ENCODE peak calls at places on chromosomes 13 and 19, in nine cellular contexts. One of them, this sample, is unnamed.
A peak's percentile ranks its signal among the peaks of the same experiment; 100 is the strongest.

GRCh38 chr19:41377977-41378707 is 1.8 kb downstream of the TMEM91 start:
- DNase-seq in caudate nucleus: no peak
- DNase-seq in stimulated activated CD4-positive, alpha-beta T cell treated with anti-CD3 and anti-CD28 coated beads, Interleukin-2, amount 100 ng/mL, for 48 hours: no peak
- DNase-seq in activated CD4-positive, alpha-beta memory T cell treated with anti-CD3 and anti-CD28 coated beads, Interleukin-2, amount 10 ng/mL, durations not matched to agents 7 days and 5 days: no peak
- DNase-seq in EH: no peak
- DNase-seq in amygdala: no peak
- DNase-seq in upper lobe of right lung: no peak
- DNase-seq in hippocampal formation: no peak
- DNase-seq in activated CD4-positive, alpha-beta T cell treated with anti-CD3 and anti-CD28 coated beads, Interleukin-2, amount 50 U/mL, for 48 hours: no peak
- DNase-seq in this sample: no peak

GRCh38 chr13:80361298-80361697 is 20.4 kb upstream of the SPRY2 start:
- DNase-seq in caudate nucleus: no peak
- DNase-seq in stimulated activated CD4-positive, alpha-beta T cell treated with anti-CD3 and anti-CD28 coated beads, Interleukin-2, amount 100 ng/mL, for 48 hours: no peak
- DNase-seq in activated CD4-positive, alpha-beta memory T cell treated with anti-CD3 and anti-CD28 coated beads, Interleukin-2, amount 10 ng/mL, durations not matched to agents 7 days and 5 days: no peak
- DNase-seq in EH: no peak
- DNase-seq in amygdala: no peak
- DNase-seq in upper lobe of right lung: no peak
- DNase-seq in hippocampal formation: no peak
- DNase-seq in activated CD4-positive, alpha-beta T cell treated with anti-CD3 and anti-CD28 coated beads, Interleukin-2, amount 50 U/mL, for 48 hours: no peak
- DNase-seq in this sample: no peak

GRCh38 chr13:38024431-38024830 is 154.9 kb upstream of the TRPC4 start:
- DNase-seq in caudate nucleus: no peak
- DNase-seq in stimulated activated CD4-positive, alpha-beta T cell treated with anti-CD3 and anti-CD28 coated beads, Interleukin-2, amount 100 ng/mL, for 48 hours: no peak
- DNase-seq in activated CD4-positive, alpha-beta memory T cell treated with anti-CD3 and anti-CD28 coated beads, Interleukin-2, amount 10 ng/mL, durations not matched to agents 7 days and 5 days: no peak
- DNase-seq in EH: peak; percentile 62
- DNase-seq in amygdala: no peak
- DNase-seq in upper lobe of right lung: no peak
- DNase-seq in hippocampal formation: no peak
- DNase-seq in activated CD4-positive, alpha-beta T cell treated with anti-CD3 and anti-CD28 coated beads, Interleukin-2, amount 50 U/mL, for 48 hours: no peak
- DNase-seq in this sample: no peak

GRCh38 chr19:3129112-3129511 is 6.7 kb upstream of the GNA15 start:
- DNase-seq in caudate nucleus: no peak
- DNase-seq in stimulated activated CD4-positive, alpha-beta T cell treated with anti-CD3 and anti-CD28 coated beads, Interleukin-2, amount 100 ng/mL, for 48 hours: no peak
- DNase-seq in activated CD4-positive, alpha-beta memory T cell treated with anti-CD3 and anti-CD28 coated beads, Interleukin-2, amount 10 ng/mL, durations not matched to agents 7 days and 5 days: no peak
- DNase-seq in EH: peak; percentile 69
- DNase-seq in amygdala: no peak
- DNase-seq in upper lobe of right lung: no peak
- DNase-seq in hippocampal formation: no peak
- DNase-seq in activated CD4-positive, alpha-beta T cell treated with anti-CD3 and anti-CD28 coated beads, Interleukin-2, amount 50 U/mL, for 48 hours: no peak
- DNase-seq in this sample: no peak

GRCh38 chr13:53783466-53783865 is 754.9 kb downstream of the OLFM4 start:
- DNase-seq in caudate nucleus: no peak
- DNase-seq in stimulated activated CD4-positive, alpha-beta T cell treated with anti-CD3 and anti-CD28 coated beads, Interleukin-2, amount 100 ng/mL, for 48 hours: no peak
- DNase-seq in activated CD4-positive, alpha-beta memory T cell treated with anti-CD3 and anti-CD28 coated beads, Interleukin-2, amount 10 ng/mL, durations not matched to agents 7 days and 5 days: no peak
- DNase-seq in EH: no peak
- DNase-seq in amygdala: no peak
- DNase-seq in upper lobe of right lung: no peak
- DNase-seq in hippocampal formation: no peak
- DNase-seq in activated CD4-positive, alpha-beta T cell treated with anti-CD3 and anti-CD28 coated beads, Interleukin-2, amount 50 U/mL, for 48 hours: no peak
- DNase-seq in this sample: peak; percentile 71

GRCh38 chr19:38917516-38917915 is 5.5 kb upstream of the CCER2 start:
- DNase-seq in caudate nucleus: no peak
- DNase-seq in stimulated activated CD4-positive, alpha-beta T cell treated with anti-CD3 and anti-CD28 coated beads, Interleukin-2, amount 100 ng/mL, for 48 hours: no peak
- DNase-seq in activated CD4-positive, alpha-beta memory T cell treated with anti-CD3 and anti-CD28 coated beads, Interleukin-2, amount 10 ng/mL, durations not matched to agents 7 days and 5 days: no peak
- DNase-seq in EH: no peak
- DNase-seq in amygdala: no peak
- DNase-seq in upper lobe of right lung: no peak
- DNase-seq in hippocampal formation: no peak
- DNase-seq in activated CD4-positive, alpha-beta T cell treated with anti-CD3 and anti-CD28 coated beads, Interleukin-2, amount 50 U/mL, for 48 hours: no peak
- DNase-seq in this sample: no peak

GRCh38 chr13:106238690-106239089 is 296.8 kb downstream of the EFNB2 start:
- DNase-seq in caudate nucleus: no peak
- DNase-seq in stimulated activated CD4-positive, alpha-beta T cell treated with anti-CD3 and anti-CD28 coated beads, Interleukin-2, amount 100 ng/mL, for 48 hours: no peak
- DNase-seq in activated CD4-positive, alpha-beta memory T cell treated with anti-CD3 and anti-CD28 coated beads, Interleukin-2, amount 10 ng/mL, durations not matched to agents 7 days and 5 days: no peak
- DNase-seq in EH: no peak
- DNase-seq in amygdala: no peak
- DNase-seq in upper lobe of right lung: no peak
- DNase-seq in hippocampal formation: no peak
- DNase-seq in activated CD4-positive, alpha-beta T cell treated with anti-CD3 and anti-CD28 coated beads, Interleukin-2, amount 50 U/mL, for 48 hours: no peak
- DNase-seq in this sample: no peak

GRCh38 chr19:54206030-54206830 is 5.6 kb downstream of the RPS9 start:
- DNase-seq in caudate nucleus: no peak
- DNase-seq in stimulated activated CD4-positive, alpha-beta T cell treated with anti-CD3 and anti-CD28 coated beads, Interleukin-2, amount 100 ng/mL, for 48 hours: no peak
- DNase-seq in activated CD4-positive, alpha-beta memory T cell treated with anti-CD3 and anti-CD28 coated beads, Interleukin-2, amount 10 ng/mL, durations not matched to agents 7 days and 5 days: no peak
- DNase-seq in EH: no peak
- DNase-seq in amygdala: no peak
- DNase-seq in upper lobe of right lung: peak; percentile 71
- DNase-seq in hippocampal formation: no peak
- DNase-seq in activated CD4-positive, alpha-beta T cell treated with anti-CD3 and anti-CD28 coated beads, Interleukin-2, amount 50 U/mL, for 48 hours: no peak
- DNase-seq in this sample: peak; percentile 81

GRCh38 chr13:97307096-97307495 is 85.0 kb downstream of the MBNL2 start:
- DNase-seq in caudate nucleus: no peak
- DNase-seq in stimulated activated CD4-positive, alpha-beta T cell treated with anti-CD3 and anti-CD28 coated beads, Interleukin-2, amount 100 ng/mL, for 48 hours: no peak
- DNase-seq in activated CD4-positive, alpha-beta memory T cell treated with anti-CD3 and anti-CD28 coated beads, Interleukin-2, amount 10 ng/mL, durations not matched to agents 7 days and 5 days: no peak
- DNase-seq in EH: no peak
- DNase-seq in amygdala: no peak
- DNase-seq in upper lobe of right lung: no peak
- DNase-seq in hippocampal formation: no peak
- DNase-seq in activated CD4-positive, alpha-beta T cell treated with anti-CD3 and anti-CD28 coated beads, Interleukin-2, amount 50 U/mL, for 48 hours: no peak
- DNase-seq in this sample: no peak

GRCh38 chr19:45091031-45091918 is 1.7 kb upstream of the PPP1R37 start:
- DNase-seq in caudate nucleus: peak; percentile 97
- DNase-seq in stimulated activated CD4-positive, alpha-beta T cell treated with anti-CD3 and anti-CD28 coated beads, Interleukin-2, amount 100 ng/mL, for 48 hours: peak; percentile 98
- DNase-seq in activated CD4-positive, alpha-beta memory T cell treated with anti-CD3 and anti-CD28 coated beads, Interleukin-2, amount 10 ng/mL, durations not matched to agents 7 days and 5 days: peak; percentile 97
- DNase-seq in EH: peak; percentile 98
- DNase-seq in amygdala: peak; percentile 95
- DNase-seq in upper lobe of right lung: peak; percentile 98
- DNase-seq in hippocampal formation: peak; percentile 98
- DNase-seq in activated CD4-positive, alpha-beta T cell treated with anti-CD3 and anti-CD28 coated beads, Interleukin-2, amount 50 U/mL, for 48 hours: peak; percentile 94
- DNase-seq in this sample: peak; percentile 99

GRCh38 chr13:20231839-20232555 is at the start of gene GJB6:
- DNase-seq in caudate nucleus: no peak
- DNase-seq in stimulated activated CD4-positive, alpha-beta T cell treated with anti-CD3 and anti-CD28 coated beads, Interleukin-2, amount 100 ng/mL, for 48 hours: peak; percentile 23
- DNase-seq in activated CD4-positive, alpha-beta memory T cell treated with anti-CD3 and anti-CD28 coated beads, Interleukin-2, amount 10 ng/mL, durations not matched to agents 7 days and 5 days: peak; percentile 34
- DNase-seq in EH: no peak
- DNase-seq in amygdala: no peak
- DNase-seq in upper lobe of right lung: no peak
- DNase-seq in hippocampal formation: no peak
- DNase-seq in activated CD4-positive, alpha-beta T cell treated with anti-CD3 and anti-CD28 coated beads, Interleukin-2, amount 50 U/mL, for 48 hours: peak; percentile 28
- DNase-seq in this sample: no peak